ENCODE peak calls at places on chromosomes 2 and 18, in five cellular contexts. P is breast epithelium, E is spleen, D is vagina, S is K562. U is an unnamed sample.

GRCh38 chr2:222561817-222562424 is 94.0 kb downstream of the FARSB start:
- DNase-seq in P (no peak), E (no peak), D (no peak), S (peak), U (peak)

GRCh38 chr2:138026116-138026855 is 62.0 kb downstream of the HNMT start:
- DNase-seq in P (no peak), E (no peak), D (no peak), S (no peak), U (no peak)

GRCh38 chr2:205860847-205861246 is 178.5 kb downstream of the NRP2 start:
- DNase-seq in P (no peak), E (no peak), D (no peak), S (no peak), U (no peak)

GRCh38 chr2:168211664-168212163 is 35.7 kb downstream of the STK39 start:
- DNase-seq in P (no peak), E (no peak), D (no peak), S (no peak), U (no peak)

GRCh38 chr2:158228943-158229508 is 127.3 kb downstream of the UPP2 start:
- DNase-seq in P (no peak), E (no peak), D (no peak), S (peak), U (no peak)

GRCh38 chr2:38554973-38555595 is 47.6 kb downstream of the HNRNPLL start:
- DNase-seq in P (no peak), E (no peak), D (no peak), S (peak), U (no peak)

GRCh38 chr2:115165529-115166109 is 723.2 kb downstream of the DPP10 start:
- DNase-seq in P (no peak), E (no peak), D (no peak), S (peak), U (no peak)

GRCh38 chr2:45264227-45265225 is 255.3 kb upstream of the SIX2 start:
- DNase-seq in P (no peak), E (no peak), D (peak), S (no peak), U (peak)

GRCh38 chr18:31399336-31400032 is 22.9 kb downstream of the DSG4 start:
- DNase-seq in P (no peak), E (no peak), D (no peak), S (no peak), U (no peak)

GRCh38 chr2:172552547-172553291 is 3.2 kb upstream of the PDK1 start:
- DNase-seq in P (no peak), E (no peak), D (no peak), S (peak), U (no peak)

GRCh38 chr2:236483102-236483501 is 86.5 kb upstream of the ACKR3 start:
- DNase-seq in P (no peak), E (no peak), D (no peak), S (no peak), U (no peak)

GRCh38 chr18:79819064-79819725 is 21.5 kb downstream of the KCNG2 start:
- DNase-seq in P (no peak), E (peak), D (peak), S (no peak), U (peak)

GRCh38 chr2:133657591-133657990 is 89.3 kb upstream of the NCKAP5 start:
- DNase-seq in P (no peak), E (no peak), D (no peak), S (no peak), U (no peak)

GRCh38 chr2:191677091-191677645 is 768 bp upstream of the NABP1 start:
- DNase-seq in P (no peak), E (no peak), D (no peak), S (peak), U (peak)

GRCh38 chr2:71353247-71353646 is 21.7 kb downstream of the ZNF638 start:
- DNase-seq in P (no peak), E (no peak), D (no peak), S (no peak), U (no peak)

GRCh38 chr2:43131890-43132522 is 94.4 kb downstream of the ZFP36L2 start:
- DNase-seq in P (peak), E (peak), D (peak), S (no peak), U (no peak)

GRCh38 chr18:58180172-58180571 is 136.1 kb downstream of the NEDD4L start:
- DNase-seq in P (no peak), E (peak), D (peak), S (no peak), U (peak)

GRCh38 chr2:141930803-141931202 is 200.0 kb downstream of the LRP1B start:
- DNase-seq in P (no peak), E (no peak), D (no peak), S (no peak), U (no peak)

GRCh38 chr2:102122909-102123308 is 19.6 kb upstream of the IL1R1 start:
- DNase-seq in P (no peak), E (no peak), D (no peak), S (no peak), U (no peak)

GRCh38 chr18:28134774-28135173 is 42.2 kb downstream of the CDH2 start:
- DNase-seq in P (no peak), E (no peak), D (no peak), S (no peak), U (no peak)
- TF ChIP-seq POLR2A in P (no peak), E (no peak), D (no peak), S (no peak), U (no peak)

DNA sequence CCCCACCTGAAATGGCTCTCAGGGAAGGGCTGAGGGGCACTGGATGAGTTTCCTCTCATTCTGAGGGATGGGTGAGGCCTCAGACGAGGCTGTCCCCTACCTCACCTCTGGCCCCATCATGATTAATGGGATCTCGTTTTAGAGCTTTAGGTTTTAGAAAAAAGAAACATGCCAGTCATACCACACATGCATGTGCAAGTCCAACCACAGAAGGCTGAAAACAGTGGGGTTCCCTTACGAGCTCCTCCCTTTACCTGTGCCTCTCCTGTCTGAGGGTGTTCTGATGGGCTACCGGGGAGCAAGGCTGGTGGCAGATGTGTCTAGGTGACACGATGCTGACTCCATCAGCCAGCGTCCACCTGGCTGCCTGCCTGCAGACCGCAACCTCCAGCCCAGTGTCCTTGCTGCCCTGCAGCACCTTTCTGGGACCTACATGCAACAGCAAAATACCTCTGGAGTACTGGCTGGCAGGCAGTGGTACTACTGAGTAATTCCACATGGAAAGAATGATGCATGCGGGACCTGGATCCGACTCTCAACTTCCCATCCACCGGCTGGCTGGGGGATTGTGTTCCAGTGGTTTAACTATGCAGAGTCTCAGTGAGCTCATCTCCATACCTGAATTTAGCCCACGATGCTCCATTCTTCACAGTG is 9.1 kb upstream of the LYPD6B start:
- DNase-seq in P (no peak), E (no peak), D (no peak), S (no peak), U (no peak)
- TF ChIP-seq POLR2AphosphoS5 in P (no peak), E (no peak), D (no peak), S (no peak), U (no peak)

DNA sequence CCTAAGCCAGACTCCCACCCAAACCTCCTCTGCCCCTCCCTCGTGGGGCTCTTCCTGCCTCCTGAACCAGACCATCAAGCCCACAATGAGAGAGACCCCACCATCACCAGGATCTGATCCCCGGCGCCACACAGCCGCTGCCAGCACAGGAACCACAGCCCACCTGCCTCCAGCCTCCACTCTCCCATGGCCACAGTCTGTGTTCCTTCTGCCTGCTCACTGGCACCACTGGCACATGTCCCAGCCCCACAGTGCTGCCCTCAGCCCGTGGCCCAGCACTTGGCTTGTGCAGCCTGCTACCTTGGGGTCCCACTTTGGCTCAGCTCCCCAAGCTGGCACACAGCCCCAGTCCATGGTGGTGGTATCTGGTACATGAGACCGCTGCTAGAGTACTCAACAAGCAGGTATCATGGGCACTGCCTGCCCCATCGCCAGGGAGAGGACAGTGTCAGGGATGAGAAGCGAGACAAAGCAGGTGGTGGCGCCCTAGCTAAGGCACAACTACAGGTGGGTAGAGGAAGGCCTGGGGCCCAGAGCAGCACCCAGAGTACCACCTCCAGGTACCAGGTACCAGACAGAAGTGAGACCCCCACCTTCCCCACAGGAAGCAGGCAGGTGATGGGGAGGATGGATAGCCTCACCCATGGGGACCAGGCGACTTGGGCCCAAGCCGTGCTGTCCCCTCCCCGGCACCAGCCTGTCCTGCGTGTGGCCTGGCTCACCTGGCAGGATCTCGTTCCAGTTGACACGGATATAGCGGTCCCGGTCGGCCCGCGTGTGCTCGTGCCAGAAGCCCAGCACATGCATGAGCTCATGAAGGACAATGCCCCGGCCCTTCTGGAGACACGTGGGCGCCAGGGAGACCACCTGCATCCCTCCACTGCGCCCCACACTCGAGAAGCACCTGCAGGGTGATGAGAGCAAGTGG is 6.2 kb downstream of the ASTL start:
- DNase-seq in P (no peak), E (no peak), D (no peak), S (no peak), U (no peak)
- TF ChIP-seq POLR2A in P (no peak), E (no peak), D (no peak), S (no peak), U (no peak)

GRCh38 chr2:30932850-30933249 is 125.6 kb upstream of the CAPN13 start:
- DNase-seq in P (no peak), E (no peak), D (no peak), S (no peak), U (no peak)
- TF ChIP-seq POLR2AphosphoS5 in P (no peak), E (no peak), D (no peak), S (no peak), U (no peak)

GRCh38 chr18:7562491-7562890 is 4.6 kb upstream of the PTPRM start:
- DNase-seq in P (no peak), E (no peak), D (no peak), S (no peak), U (no peak)
- TF ChIP-seq POLR2A in P (no peak), E (no peak), D (no peak), S (no peak), U (no peak)

GRCh38 chr2:170341684-170342631 is 164.0 kb downstream of the MYO3B start:
- DNase-seq in P (no peak), E (no peak), D (no peak), S (no peak), U (no peak)
- TF ChIP-seq POLR2AphosphoS5 in P (no peak), E (no peak), D (no peak), S (no peak), U (no peak)

GRCh38 chr2:84904151-84904550 is 1.3 kb upstream of the TMSB10 start:
- DNase-seq in P (peak), E (peak), D (peak), S (no peak), U (no peak)

GRCh38 chr2:84905181-84906107 is at the start of gene TMSB10:
- DNase-seq in P (peak), E (peak), D (peak), S (peak), U (peak)

GRCh38 chr2:84906900-84907714 is 1.7 kb downstream of the TMSB10 start:
- DNase-seq in P (peak), E (peak), D (peak), S (peak), U (no peak)

GRCh38 chr2:84904717-84905174 is 710 bp upstream of the TMSB10 start:
- DNase-seq in P (peak), E (peak), D (peak), S (peak), U (peak)

DNA sequence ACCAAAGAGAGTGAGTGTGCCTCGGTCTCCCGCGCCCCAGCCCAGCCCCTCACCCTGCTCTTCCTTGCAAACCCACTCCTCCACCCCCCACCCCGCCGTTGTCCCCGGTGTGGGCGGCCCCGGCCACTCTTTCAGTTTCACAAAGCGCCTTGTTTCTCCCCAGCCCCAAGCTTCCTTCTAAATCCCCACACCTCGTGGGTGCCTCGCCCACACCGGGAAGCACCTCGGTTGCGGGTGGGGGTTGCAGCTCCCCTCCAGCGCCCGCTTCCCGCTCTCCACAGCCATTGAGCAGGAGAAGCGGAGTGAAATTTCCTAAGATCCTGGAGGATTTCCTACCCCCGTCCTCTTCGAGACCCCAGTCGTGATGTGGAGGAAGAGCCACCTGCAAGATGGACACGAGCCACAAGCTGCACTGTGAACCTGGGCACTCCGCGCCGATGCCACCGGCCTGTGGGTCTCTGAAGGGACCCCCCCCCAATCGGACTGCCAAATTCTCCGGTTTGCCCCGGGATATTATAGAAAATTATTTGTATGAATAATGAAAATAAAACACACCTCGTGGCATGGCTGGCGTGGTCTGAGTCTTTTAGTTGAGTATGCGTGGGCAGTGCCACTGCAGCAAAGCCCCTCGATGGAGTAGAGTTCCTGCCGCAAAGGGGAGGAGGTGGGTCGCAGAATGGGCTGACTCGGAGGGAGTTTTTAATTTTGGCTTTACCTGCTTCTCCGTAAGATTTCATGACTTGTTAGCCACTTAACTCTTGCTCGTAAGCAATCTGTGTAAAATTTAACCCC is 848 bp downstream of the TMSB10 start:
- DNase-seq in P (no peak), E (peak), D (peak), S (peak), U (peak)
- TF ChIP-seq POLR2A in P (no peak), E (no peak), D (no peak), S (no peak), U (no peak)

GRCh38 chr2:20584637-20585321 is 66.1 kb downstream of the HS1BP3 start:
- DNase-seq in P (peak), E (peak), D (no peak), S (no peak), U (peak)
- TF ChIP-seq POLR2AphosphoS5 in P (peak), E (no peak), D (peak), S (no peak), U (peak)

GRCh38 chr2:95207111-95207961 is at the start of gene ZNF892:
- DNase-seq in P (peak), E (peak), D (peak), S (peak), U (peak)
- TF ChIP-seq POLR2A in P (peak), E (peak), D (no peak), S (no peak), U (no peak)

DNA sequence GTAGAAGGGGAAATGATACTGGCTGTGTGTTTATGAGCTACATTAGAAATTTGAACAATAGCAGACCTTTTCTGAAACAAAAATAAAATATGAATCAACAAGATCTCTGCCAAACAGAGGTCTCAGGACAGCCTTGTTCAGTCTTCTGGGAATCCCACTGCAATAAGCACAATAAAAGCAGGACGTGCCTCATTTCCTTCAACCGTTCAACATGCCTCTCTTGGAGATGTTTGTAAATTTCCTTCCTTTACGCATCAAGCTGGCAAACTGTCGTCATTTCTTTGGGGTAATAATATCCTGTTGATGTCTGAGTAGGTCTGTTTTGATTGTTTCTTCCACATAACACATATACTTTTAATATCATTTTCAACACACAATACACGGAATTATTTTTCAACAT is 77.2 kb downstream of the TCF4 start:
- DNase-seq in P (no peak), E (no peak), D (no peak), S (no peak), U (no peak)
- TF ChIP-seq POLR2AphosphoS5 in P (no peak), E (peak), D (peak), S (no peak), U (no peak)

U was measured in stomach.